ENCODE peak calls at places on chromosomes 6 and 20, in four cellular contexts. F is D721Med, V is HFFc6, L is psoas muscle. T is an unnamed sample.
A peak's percentile ranks its signal among the peaks of the same experiment; 100 is the strongest.

GRCh38 chr6:137640086-137640485 is 145.9 kb upstream of the OLIG3 start:
- DNase-seq in F (no peak), V (no peak), L (no peak), T (no peak)

GRCh38 chr6:41286544-41287346 is at the start of gene TREM1:
- DNase-seq in F (no peak), V (peak; percentile 64), L (peak; percentile 65), T (peak; percentile 30)

GRCh38 chr6:97765480-97765879 is 482.5 kb upstream of the MMS22L start:
- DNase-seq in F (no peak), V (no peak), L (no peak), T (no peak)

GRCh38 chr6:163904161-163904560 is 489.6 kb downstream of the QKI start:
- DNase-seq in F (no peak), V (no peak), L (no peak), T (no peak)

GRCh38 chr6:36679043-36679821 is 718 bp downstream of the CDKN1A start:
- DNase-seq in F (no peak), V (peak; percentile 49), L (peak; percentile 95), T (peak; percentile 65)

GRCh38 chr6:43074847-43075741 is 1.0 kb upstream of the PTK7 start:
- DNase-seq in F (no peak), V (no peak), L (no peak), T (no peak)

GRCh38 chr6:45653117-45653883 is 275.6 kb upstream of the SUPT3H start:
- DNase-seq in F (no peak), V (no peak), L (no peak), T (no peak)

GRCh38 chr20:33653900-33654596 is 8.1 kb upstream of the C20orf144 start:
- DNase-seq in F (peak; percentile 13), V (no peak), L (no peak), T (peak; percentile 97)

GRCh38 chr6:45727824-45728449 is 287.7 kb downstream of the CLIC5 start:
- DNase-seq in F (no peak), V (no peak), L (no peak), T (no peak)

GRCh38 chr6:25601797-25602679 is 50.0 kb upstream of the SCGN start:
- DNase-seq in F (no peak), V (peak; percentile 40), L (no peak), T (no peak)

GRCh38 chr6:17093692-17094091 is 8.2 kb upstream of the STMND1 start:
- DNase-seq in F (no peak), V (no peak), L (no peak), T (peak; percentile 30)

GRCh38 chr20:9460518-9460917 is 53.9 kb upstream of the LAMP5 start:
- DNase-seq in F (no peak), V (peak; percentile 42), L (no peak), T (peak; percentile 2)

GRCh38 chr6:41561931-41562632 is 15.9 kb downstream of the FOXP4 start:
- DNase-seq in F (no peak), V (no peak), L (no peak), T (no peak)

GRCh38 chr6:162058281-162058875 is 669.2 kb downstream of the PRKN start:
- DNase-seq in F (no peak), V (no peak), L (no peak), T (peak; percentile 75)

GRCh38 chr6:128494440-128494839 is 26.0 kb downstream of the PTPRK start:
- DNase-seq in F (no peak), V (no peak), L (no peak), T (no peak)

GRCh38 chr20:25000268-25000801 is 7.8 kb upstream of the APMAP start:
- DNase-seq in F (no peak), V (peak; percentile 86), L (peak; percentile 80), T (peak; percentile 62)

GRCh38 chr20:45489083-45489531 is 19.6 kb downstream of the WFDC2 start:
- DNase-seq in F (no peak), V (peak; percentile 4), L (no peak), T (peak; percentile 66)

GRCh38 chr20:957544-957943 is 41.4 kb upstream of the ANGPT4 start:
- DNase-seq in F (no peak), V (peak; percentile 19), L (peak; percentile 6), T (no peak)

GRCh38 chr6:31575335-31575901 is at the start of gene TNF:
- DNase-seq in F (no peak), V (peak; percentile 18), L (peak; percentile 71), T (no peak)

GRCh38 chr6:127484207-127484858 is 25.1 kb upstream of the KIAA0408 start:
- DNase-seq in F (no peak), V (peak; percentile 56), L (no peak), T (no peak)

GRCh38 chr6:28401172-28401571 is 1.6 kb upstream of the ZSCAN12 start:
- DNase-seq in F (no peak), V (no peak), L (no peak), T (no peak)

GRCh38 chr20:24950128-24950835 is 1.2 kb downstream of the CST7 start:
- DNase-seq in F (no peak), V (no peak), L (no peak), T (no peak)

GRCh38 chr6:40885139-40885774 is 153.8 kb downstream of the UNC5CL start:
- DNase-seq in F (no peak), V (no peak), L (no peak), T (no peak)

DNA sequence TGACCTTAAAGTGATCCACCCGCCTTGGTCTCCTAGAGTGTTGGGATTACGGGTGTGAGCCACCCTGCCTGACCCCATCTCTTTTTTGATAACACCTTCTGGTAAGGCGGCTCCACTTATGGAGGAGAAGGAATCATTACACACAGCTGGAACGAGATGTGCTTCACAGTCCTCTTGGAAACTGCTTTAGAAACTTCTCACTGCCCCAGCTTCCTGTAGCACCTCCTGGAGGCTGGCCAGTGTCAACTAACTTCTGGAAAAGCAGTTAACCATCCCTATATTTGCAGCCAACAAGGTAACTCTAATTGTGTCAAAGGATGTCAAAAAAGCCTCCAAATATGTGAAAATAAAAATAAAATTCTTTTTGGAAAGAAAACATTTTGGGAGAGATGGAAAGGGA is 48.8 kb upstream of the BCLAF1 start:
- DNase-seq in F (no peak), V (no peak), L (no peak), T (no peak)
- TF ChIP-seq CTCF in F (no peak), V (no peak), L (no peak), T (no peak)

DNA sequence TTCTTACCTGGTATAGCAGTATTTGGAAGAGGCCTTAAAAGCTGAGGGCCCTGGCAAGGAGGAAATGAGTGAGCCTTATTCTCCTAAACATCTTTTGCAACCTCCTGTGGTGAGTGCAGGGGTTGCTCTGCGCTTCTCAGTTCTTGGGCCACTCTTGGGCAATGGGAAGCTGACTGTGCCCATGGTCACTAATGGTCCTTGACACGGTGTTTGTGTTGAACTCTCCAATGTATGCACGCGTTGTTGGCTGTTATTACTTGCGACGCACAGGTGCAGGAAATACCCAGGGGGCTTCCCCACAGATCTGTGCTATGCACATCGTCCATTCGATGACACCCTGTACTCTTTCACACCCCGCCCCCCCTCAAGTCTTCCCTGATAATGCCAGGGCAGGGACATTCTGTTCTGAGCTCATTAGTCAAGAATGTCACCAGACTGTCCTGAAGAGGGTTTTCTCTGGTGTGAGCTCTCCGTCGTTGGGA is 79.7 kb downstream of the EDN1 start:
- DNase-seq in F (no peak), V (no peak), L (no peak), T (peak; percentile 28)
- TF ChIP-seq CTCF in F (no peak), V (no peak), L (no peak), T (no peak)

GRCh38 chr6:117711369-117711768 is 36.1 kb downstream of the NUS1 start:
- DNase-seq in F (no peak), V (no peak), L (no peak), T (peak; percentile 10)
- TF ChIP-seq CTCF in F (no peak), V (peak; percentile 44), L (peak; percentile 9), T (peak; percentile 18)

GRCh38 chr6:166456360-166457156 is 73.8 kb upstream of the MPC1 start:
- DNase-seq in F (no peak), V (no peak), L (no peak), T (peak; percentile 9)
- TF ChIP-seq CTCF in F (peak; percentile 23), V (peak; percentile 34), L (peak; percentile 10), T (no peak)

T was measured in Calu3.